ENCODE peak calls at places on chromosome 20, in seven cellular contexts. G is lung, U is A549, C is heart left ventricle, O is neuronal stem cell, J is AG10803, T is psoas muscle. M is an unnamed sample.

GRCh38 chr20:31576751-31577150 is 28.3 kb upstream of the ID1 start:
- DNase-seq in J (no peak), U (no peak), C (no peak), T (no peak), G (no peak), O (no peak), M (no peak)

GRCh38 chr20:24734139-24734538 is 214.9 kb upstream of the CST7 start:
- DNase-seq in J (no peak), G (peak), T (no peak), O (no peak), C (no peak), U (no peak), M (no peak)

GRCh38 chr20:60857708-60858107 is 394.4 kb upstream of the CDH4 start:
- DNase-seq in U (peak), G (no peak), C (no peak), O (no peak), J (peak), T (no peak), M (no peak)

GRCh38 chr20:7736336-7736735 is 203.9 kb downstream of the HAO1 start:
- DNase-seq in J (no peak), C (no peak), G (no peak), T (no peak), U (no peak), O (no peak), M (no peak)

GRCh38 chr20:64205611-64206026 is 41.4 kb downstream of the MYT1 start:
- DNase-seq in J (no peak), C (no peak), U (no peak), G (no peak), O (no peak), T (no peak), M (no peak)

GRCh38 chr20:60331688-60332300 is 373.6 kb downstream of the CDH26 start:
- DNase-seq in C (no peak), G (no peak), U (no peak), T (no peak), J (no peak), O (no peak), M (no peak)

GRCh38 chr20:1933465-1933870 is 38.3 kb downstream of the SIRPA start:
- DNase-seq in C (peak), J (peak), T (peak), O (no peak), G (peak), U (no peak), M (peak)

GRCh38 chr20:50916257-50916656 is 15.0 kb downstream of the ADNP start:
- DNase-seq in T (no peak), J (no peak), G (no peak), C (no peak), U (peak), O (no peak), M (no peak)

DNA sequence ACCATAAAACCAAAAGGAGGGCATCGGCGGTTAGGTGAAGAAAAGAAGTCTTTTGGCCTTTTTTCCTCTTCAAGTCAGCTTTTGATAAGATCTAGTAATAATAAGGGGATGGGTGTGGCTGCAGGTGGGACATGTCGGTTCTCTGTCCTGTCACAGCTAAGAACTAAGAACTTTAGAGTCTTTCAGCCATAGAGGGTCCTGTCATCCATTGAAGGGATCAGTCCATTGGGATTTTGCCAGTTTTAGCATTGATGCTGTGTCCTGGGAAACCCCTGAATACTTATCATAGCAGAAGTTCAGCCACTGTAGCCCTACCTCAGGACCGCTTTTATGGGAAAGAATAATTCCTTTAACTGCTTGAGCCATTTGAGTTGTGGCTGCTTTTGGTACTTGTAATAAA is 18.2 kb upstream of the SCP2D1 start:
- DNase-seq in O (no peak), U (no peak), J (no peak), T (no peak), C (no peak), G (no peak), M (no peak)
- H3K4me3 ChIP-seq in O (no peak), U (no peak), J (no peak), T (peak), C (no peak), G (no peak), M (no peak)

GRCh38 chr20:58184984-58185383 is 43.5 kb downstream of the ANKRD60 start:
- DNase-seq in U (no peak), G (no peak), T (no peak), C (no peak), J (no peak), O (no peak), M (no peak)
- H3K4me3 ChIP-seq in U (no peak), G (no peak), T (no peak), C (no peak), J (no peak), O (no peak), M (no peak)

GRCh38 chr20:57451759-57452661 is 60.8 kb downstream of the RBM38 start:
- DNase-seq in O (no peak), G (no peak), U (no peak), J (peak), C (peak), T (no peak), M (no peak)
- H3K4me3 ChIP-seq in O (no peak), G (no peak), U (no peak), J (no peak), C (no peak), T (no peak), M (no peak)

GRCh38 chr20:20173269-20173668 is 120.9 kb downstream of the CFAP61 start:
- DNase-seq in G (no peak), C (no peak), T (no peak), J (no peak), O (no peak), U (no peak), M (no peak)
- H3K4me3 ChIP-seq in G (no peak), C (no peak), T (no peak), J (no peak), O (no peak), U (no peak), M (no peak)

GRCh38 chr20:45345104-45345936 is 2.9 kb downstream of the SDC4 start:
- DNase-seq in J (no peak), T (no peak), G (peak), C (peak), O (no peak), U (no peak), M (no peak)
- H3K4me3 ChIP-seq in J (peak), T (peak), G (no peak), C (peak), O (no peak), U (peak), M (no peak)

DNA sequence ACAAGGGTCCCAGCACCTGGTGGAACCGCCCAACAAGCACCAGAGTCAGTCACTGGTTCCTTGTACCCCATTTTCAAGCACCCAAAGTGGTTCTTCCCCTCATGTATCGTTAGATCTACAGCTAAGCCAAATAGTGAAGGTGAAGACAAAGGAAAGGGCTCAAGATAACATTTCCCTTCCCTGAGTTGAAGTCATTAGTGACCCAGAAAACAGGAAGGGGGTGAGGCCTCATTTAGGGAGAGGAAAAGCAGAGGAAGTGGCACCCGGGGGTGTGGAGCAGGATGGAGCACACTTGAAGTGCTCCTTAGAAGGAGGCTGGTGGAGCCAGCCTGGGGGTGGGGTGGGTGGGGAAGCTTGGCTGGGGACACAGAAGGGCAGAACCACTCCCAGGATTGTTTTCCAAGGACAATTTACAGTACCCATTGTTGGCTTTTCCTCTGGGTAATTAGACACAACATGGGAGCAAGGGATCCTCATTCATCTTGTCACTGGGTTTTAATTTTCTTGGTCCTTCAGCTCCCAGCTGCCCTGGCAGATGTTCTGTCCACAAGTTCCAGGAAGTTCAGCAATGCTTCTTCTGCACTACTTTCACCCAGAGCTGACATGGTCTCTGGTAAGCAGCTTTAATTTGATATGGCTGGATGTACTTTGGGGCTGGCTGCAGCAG is 73.3 kb upstream of the CD93 start:
- DNase-seq in G (no peak), J (no peak), O (no peak), U (no peak), C (no peak), T (no peak), M (no peak)
- H3K4me3 ChIP-seq in G (no peak), J (no peak), O (no peak), U (no peak), C (no peak), T (no peak), M (no peak)

DNA sequence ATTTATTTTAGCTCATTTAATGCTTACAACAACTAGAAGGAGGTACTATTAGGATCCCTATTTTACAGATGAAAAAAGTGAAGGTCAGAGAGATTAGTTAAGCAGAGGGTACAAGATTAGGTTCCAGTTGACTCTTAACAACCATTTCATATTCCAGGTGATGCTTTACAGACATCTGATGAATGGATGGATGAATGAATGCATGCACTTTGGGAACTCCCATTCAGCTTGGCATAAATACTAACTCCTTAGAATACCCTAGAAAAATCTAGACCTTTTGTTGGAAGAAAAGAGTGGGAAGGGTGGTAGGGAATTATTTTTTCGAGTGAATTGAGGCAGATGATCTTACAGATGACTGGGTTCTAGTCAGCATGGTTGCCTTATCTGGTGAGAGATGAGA is 746 bp upstream of the SNRPB2 start:
- DNase-seq in T (no peak), C (no peak), J (no peak), U (no peak), G (no peak), O (no peak), M (no peak)
- H3K4me3 ChIP-seq in T (peak), C (peak), J (no peak), U (peak), G (no peak), O (no peak), M (peak)

GRCh38 chr20:47774081-47774777 is 11.1 kb downstream of the SULF2 start:
- DNase-seq in T (no peak), O (no peak), G (no peak), U (no peak), J (no peak), C (peak), M (no peak)
- H3K4me3 ChIP-seq in T (no peak), O (no peak), G (no peak), U (no peak), J (no peak), C (no peak), M (no peak)

GRCh38 chr20:9837634-9838033 is 1.2 kb downstream of the PAK5 start:
- DNase-seq in J (no peak), G (no peak), T (no peak), O (no peak), U (no peak), C (no peak), M (no peak)

GRCh38 chr20:9835302-9835701 is 3.6 kb downstream of the PAK5 start:
- DNase-seq in O (no peak), G (no peak), U (no peak), J (no peak), C (no peak), T (no peak), M (no peak)

GRCh38 chr20:9838035-9838377 is 870 bp downstream of the PAK5 start:
- DNase-seq in J (no peak), C (no peak), U (peak), T (no peak), O (no peak), G (no peak), M (no peak)

GRCh38 chr20:9839626-9840025 is 750 bp upstream of the PAK5 start:
- DNase-seq in C (no peak), J (no peak), U (no peak), T (no peak), G (no peak), O (peak), M (no peak)

GRCh38 chr20:9838378-9839295 is at the start of gene PAK5:
- DNase-seq in G (peak), U (peak), O (peak), J (peak), C (peak), T (peak), M (peak)
- H3K4me3 ChIP-seq in G (no peak), U (peak), O (peak), J (no peak), C (peak), T (no peak), M (no peak)

M was measured in ovary.